ENCODE peak calls at places on chromosome 4, in six cellular contexts. Z, B, E, R, W and N are unnamed samples. For H3K4me1, the result is how much of the 10 kb centered on the place peaks cover.

GRCh38 chr4:185573651-185574199 is 38.4 kb upstream of the PDLIM3 start:
- DNase-seq in Z (no peak), B (peak), E (peak), R (peak), W (peak), N (peak)

GRCh38 chr4:98055800-98056501 is 87.3 kb downstream of the STPG2 start:
- DNase-seq in Z (no peak), B (no peak), E (no peak), R (no peak), W (no peak), N (no peak)

GRCh38 chr4:24368801-24369200 is 215.6 kb downstream of the DHX15 start:
- DNase-seq in Z (no peak), B (no peak), E (no peak), R (no peak), W (no peak), N (no peak)

GRCh38 chr4:22502895-22503814 is 12.7 kb downstream of the ADGRA3 start:
- DNase-seq in Z (no peak), B (no peak), E (no peak), R (peak), W (no peak), N (no peak)

GRCh38 chr4:31620476-31620875 is 900.3 kb downstream of the PCDH7 start:
- DNase-seq in Z (no peak), B (no peak), E (peak), R (no peak), W (no peak), N (no peak)

GRCh38 chr4:175470141-175470540 is 341.9 kb downstream of the GPM6A start:
- DNase-seq in Z (no peak), B (no peak), E (no peak), R (peak), W (no peak), N (no peak)

GRCh38 chr4:77819409-77819835 is 254 bp upstream of the CNOT6L start:
- DNase-seq in Z (peak), B (no peak), E (peak), R (peak), W (no peak), N (peak)

GRCh38 chr4:3756343-3757059 is 9.7 kb upstream of the ADRA2C start:
- DNase-seq in Z (no peak), B (peak), E (no peak), R (no peak), W (no peak), N (no peak)

GRCh38 chr4:156228706-156229105 is 275.0 kb upstream of the CTSO start:
- DNase-seq in Z (no peak), B (no peak), E (no peak), R (peak), W (no peak), N (no peak)

GRCh38 chr4:67327245-67327860 is 217.9 kb downstream of the CENPC start:
- DNase-seq in Z (peak), B (peak), E (peak), R (peak), W (peak), N (peak)

DNA sequence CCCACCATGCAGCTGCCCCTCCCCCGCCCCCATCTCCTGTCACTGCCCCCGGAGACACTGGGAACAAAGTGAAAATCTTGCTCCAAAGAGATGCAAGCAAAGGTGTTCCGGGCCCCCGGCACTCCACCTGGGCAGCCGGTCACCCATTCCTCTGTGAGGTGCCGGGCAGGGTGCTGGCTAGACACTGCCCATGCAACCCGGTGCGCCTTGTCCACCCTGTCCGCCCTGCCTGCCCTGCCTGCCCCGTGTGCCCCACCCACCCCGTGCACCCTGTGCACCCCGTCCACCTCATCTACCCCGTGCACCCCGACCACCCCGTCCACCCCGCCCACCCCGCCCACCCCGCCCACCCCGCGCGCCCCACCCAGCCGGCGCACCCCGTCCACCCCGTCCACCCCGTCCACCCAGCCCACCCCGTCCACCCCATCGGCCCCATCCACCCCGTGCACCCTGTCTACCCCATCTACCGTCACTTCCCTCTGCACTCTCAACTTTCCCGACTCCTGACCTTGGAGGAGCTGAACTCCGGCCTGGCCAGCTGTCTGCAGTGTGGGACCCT is 31.9 kb upstream of the FGFR3 start:
- DNase-seq in Z (no peak), B (no peak), E (no peak), R (no peak), W (no peak), N (no peak)
- H3K4me1 ChIP-seq in Z (under half), B (under half), E (under half), R (under half), W (under half), N (under half)

GRCh38 chr4:1572521-1572920 is 111.6 kb downstream of the FAM53A start:
- DNase-seq in Z (no peak), B (no peak), E (no peak), R (no peak), W (peak), N (no peak)
- H3K4me2 ChIP-seq in Z (no peak), B (no peak), E (no peak), R (no peak), W (peak), N (no peak)

GRCh38 chr4:12488672-12489071 is 995.5 kb downstream of the RAB28 start:
- DNase-seq in Z (no peak), B (no peak), E (peak), R (no peak), W (no peak), N (no peak)

GRCh38 chr4:12486995-12487394 is 997.1 kb downstream of the RAB28 start:
- DNase-seq in Z (no peak), B (no peak), E (peak), R (no peak), W (no peak), N (no peak)

GRCh38 chr4:12495211-12495610 is 988.9 kb downstream of the RAB28 start:
- DNase-seq in Z (no peak), B (no peak), E (no peak), R (no peak), W (no peak), N (no peak)

GRCh38 chr4:12492730-12493398 is 991.3 kb downstream of the RAB28 start:
- DNase-seq in Z (no peak), B (no peak), E (no peak), R (no peak), W (no peak), N (no peak)
- H3K4me1 ChIP-seq in Z (under half), B (under half), E (under half), R (under half), W (under half), N (under half)

GRCh38 chr4:20260821-20261220 is 9.1 kb downstream of the SLIT2 start:
- DNase-seq in Z (no peak), B (no peak), E (no peak), R (no peak), W (no peak), N (no peak)
- H3K4me2 ChIP-seq in Z (no peak), B (no peak), E (no peak), R (no peak), W (no peak), N (no peak)

GRCh38 chr4:76090241-76090691 is 15.8 kb downstream of the ART3 start:
- DNase-seq in Z (no peak), B (no peak), E (peak), R (peak), W (no peak), N (peak)
- H3K4me1 ChIP-seq in Z (under half), B (under half), E (under half), R (under half), W (under half), N (under half)

GRCh38 chr4:71270901-71271300 is 67.9 kb upstream of the SLC4A4 start:
- DNase-seq in Z (peak), B (peak), E (peak), R (peak), W (peak), N (no peak)

GRCh38 chr4:71272976-71273375 is 65.8 kb upstream of the SLC4A4 start:
- DNase-seq in Z (no peak), B (no peak), E (no peak), R (no peak), W (no peak), N (no peak)

GRCh38 chr4:71277353-71277752 is 61.5 kb upstream of the SLC4A4 start:
- DNase-seq in Z (no peak), B (no peak), E (no peak), R (no peak), W (no peak), N (no peak)

GRCh38 chr4:71275004-71275403 is 63.8 kb upstream of the SLC4A4 start:
- DNase-seq in Z (no peak), B (no peak), E (no peak), R (no peak), W (no peak), N (no peak)

DNA sequence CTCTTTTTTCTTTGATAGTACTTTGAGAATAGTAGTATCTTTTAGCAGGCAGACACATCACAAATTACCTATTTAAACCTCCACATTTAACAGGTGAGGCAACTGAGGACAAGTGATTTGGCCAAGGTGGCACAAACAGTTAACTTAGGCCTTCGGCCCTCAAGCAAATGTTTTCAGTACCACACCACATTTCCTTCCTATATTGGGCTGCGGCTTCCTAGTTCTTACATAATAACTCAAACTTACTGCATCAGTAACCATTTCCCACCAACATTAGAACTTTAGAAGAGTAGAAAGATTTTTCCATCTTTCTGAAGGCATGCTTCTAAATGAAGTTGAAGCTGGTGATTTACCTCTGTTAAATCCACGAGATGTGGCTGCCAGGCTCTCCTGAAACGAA is 63.2 kb upstream of the SLC4A4 start:
- DNase-seq in Z (no peak), B (no peak), E (no peak), R (no peak), W (no peak), N (no peak)
- H3K4me2 ChIP-seq in Z (no peak), B (no peak), E (no peak), R (no peak), W (no peak), N (no peak)

GRCh38 chr4:113434247-113434587 is 327.3 kb downstream of the CAMK2D start:
- DNase-seq in Z (no peak), B (no peak), E (no peak), R (peak), W (no peak), N (no peak)
- H3K4me1 ChIP-seq in Z (under half), B (under half), E (under half), R (under half), W (under half), N (under half)

GRCh38 chr4:149311076-149311475 is 504.6 kb downstream of the IQCM start:
- DNase-seq in Z (no peak), B (no peak), E (no peak), R (peak), W (no peak), N (no peak)
- H3K4me2 ChIP-seq in Z (no peak), B (no peak), E (no peak), R (no peak), W (no peak), N (no peak)